ENCODE peak calls at places on chromosomes 12 and 14, in four cellular contexts. C is H9, D is IMR-90, B is H1. O is an unnamed sample.

GRCh38 chr12:79691299-79692248 is 810 bp upstream of the PAWR start:
- DNase-seq in C (no peak), D (peak), B (no peak), O (peak)

GRCh38 chr14:53652068-53652467 is 304.6 kb downstream of the BMP4 start:
- DNase-seq in C (no peak), D (no peak), B (no peak), O (no peak)

GRCh38 chr12:121626853-121627623 is 708 bp downstream of the ORAI1 start:
- DNase-seq in C (peak), B (peak), D (peak), O (peak)

GRCh38 chr14:35229495-35230089 is 62.6 kb upstream of the PSMA6 start:
- DNase-seq in C (no peak), D (no peak), B (no peak), O (peak)

GRCh38 chr12:62933220-62933870 is 1.6 kb downstream of the PPM1H start:
- DNase-seq in C (peak), B (no peak), D (no peak), O (peak)

GRCh38 chr14:28297559-28297958 is 469.0 kb upstream of the FOXG1 start:
- DNase-seq in C (no peak), B (no peak), D (no peak), O (no peak)

GRCh38 chr14:29271669-29272068 is 505.1 kb downstream of the FOXG1 start:
- DNase-seq in B (no peak), C (no peak), D (peak), O (no peak)

GRCh38 chr14:91396959-91397815 is 20.4 kb downstream of the CCDC88C start:
- DNase-seq in C (peak), D (no peak), B (no peak), O (no peak)

GRCh38 chr12:78891646-78892353 is 27.2 kb downstream of the SYT1 start:
- DNase-seq in C (no peak), D (no peak), B (no peak), O (no peak)

GRCh38 chr12:107079172-107080011 is 14.0 kb downstream of the CRY1 start:
- DNase-seq in D (peak), C (no peak), B (no peak), O (peak)

GRCh38 chr14:65926935-65927700 is 514.6 kb downstream of the FUT8 start:
- DNase-seq in D (no peak), B (no peak), C (no peak), O (peak)

GRCh38 chr14:81224222-81224621 is 3.5 kb upstream of the GTF2A1 start:
- DNase-seq in C (no peak), D (no peak), B (no peak), O (no peak)

GRCh38 chr12:132161046-132161781 is 17.0 kb downstream of the NOC4L start:
- DNase-seq in B (no peak), D (peak), C (no peak), O (peak)

GRCh38 chr12:77685112-77685511 is 145.6 kb upstream of the NAV3 start:
- DNase-seq in D (peak), C (peak), B (no peak), O (peak)

GRCh38 chr12:89015419-89015818 is 336.9 kb downstream of the DUSP6 start:
- DNase-seq in D (no peak), C (no peak), B (no peak), O (no peak)

GRCh38 chr12:94874086-94874985 is 129.2 kb downstream of the NDUFA12 start:
- DNase-seq in D (no peak), B (no peak), C (no peak), O (no peak)

GRCh38 chr12:22738945-22739344 is 114.0 kb downstream of the ETNK1 start:
- DNase-seq in C (no peak), B (no peak), D (no peak), O (no peak)

GRCh38 chr12:92593734-92594402 is 108.9 kb upstream of the PLEKHG7 start:
- DNase-seq in B (no peak), D (peak), C (no peak), O (peak)

GRCh38 chr14:57918791-57919190 is 52.9 kb upstream of the SLC35F4 start:
- DNase-seq in B (no peak), C (no peak), D (no peak), O (no peak)

GRCh38 chr12:102959391-102959790 is 1.9 kb downstream of the ASCL1 start:
- DNase-seq in D (no peak), C (no peak), B (no peak), O (no peak)

GRCh38 chr14:68638056-68638816 is 154.6 kb downstream of the ZFP36L1 start:
- DNase-seq in D (peak), B (no peak), C (peak), O (no peak)

GRCh38 chr12:4579305-4580097 is 17.5 kb downstream of the DYRK4 start:
- DNase-seq in C (no peak), D (peak), B (no peak), O (peak)

GRCh38 chr14:66600416-66600815 is 92.5 kb downstream of the GPHN start:
- DNase-seq in C (no peak), B (no peak), D (peak), O (no peak)

GRCh38 chr14:69263364-69263763 is 3.4 kb downstream of the GALNT16 start:
- DNase-seq in B (no peak), C (no peak), D (peak), O (no peak)

GRCh38 chr14:26194816-26195215 is 403.0 kb downstream of the NOVA1 start:
- DNase-seq in C (no peak), D (no peak), B (no peak), O (no peak)

GRCh38 chr12:14554281-14555008 is 13.2 kb downstream of the PLBD1 start:
- DNase-seq in B (no peak), C (no peak), D (no peak), O (peak)

GRCh38 chr14:101925152-101925551 is 39.2 kb upstream of the DYNC1H1 start:
- DNase-seq in C (no peak), B (no peak), D (no peak), O (no peak)

GRCh38 chr14:90454041-90455000 is 57.5 kb downstream of the CALM1 start:
- DNase-seq in C (peak), B (peak), D (peak), O (peak)

GRCh38 chr14:94889520-94890312 is 119.8 kb upstream of the GSC start:
- DNase-seq in D (no peak), B (no peak), C (no peak), O (no peak)

GRCh38 chr12:58416211-58416610 is 474.8 kb downstream of the ATP23 start:
- DNase-seq in C (no peak), D (peak), B (no peak), O (no peak)

GRCh38 chr14:75456069-75457023 is 28.5 kb downstream of the JDP2 start:
- DNase-seq in D (no peak), C (no peak), B (no peak), O (no peak)

GRCh38 chr14:75452900-75453816 is 25.3 kb downstream of the JDP2 start:
- DNase-seq in D (peak), B (peak), C (peak), O (peak)

GRCh38 chr14:75452324-75452723 is 24.5 kb downstream of the JDP2 start:
- DNase-seq in D (no peak), B (no peak), C (no peak), O (peak)

GRCh38 chr14:75454963-75455546 is 27.2 kb downstream of the JDP2 start:
- DNase-seq in B (no peak), C (no peak), D (peak), O (peak)

GRCh38 chr14:75453817-75454434 is 26.1 kb downstream of the JDP2 start:
- DNase-seq in D (no peak), B (no peak), C (no peak), O (peak)
- H4K5ac ChIP-seq in D (peak), B (peak), C (no peak), O (no peak)

GRCh38 chr12:124359671-124360581 is 65.0 kb downstream of the RFLNA start:
- DNase-seq in D (no peak), C (no peak), B (no peak), O (no peak)

GRCh38 chr12:124356221-124356620 is 61.3 kb downstream of the RFLNA start:
- DNase-seq in D (no peak), C (no peak), B (no peak), O (no peak)

GRCh38 chr12:124354400-124354799 is 59.5 kb downstream of the RFLNA start:
- DNase-seq in D (no peak), C (no peak), B (no peak), O (no peak)

GRCh38 chr12:124358572-124358971 is 63.7 kb downstream of the RFLNA start:
- DNase-seq in C (no peak), D (no peak), B (no peak), O (no peak)

DNA sequence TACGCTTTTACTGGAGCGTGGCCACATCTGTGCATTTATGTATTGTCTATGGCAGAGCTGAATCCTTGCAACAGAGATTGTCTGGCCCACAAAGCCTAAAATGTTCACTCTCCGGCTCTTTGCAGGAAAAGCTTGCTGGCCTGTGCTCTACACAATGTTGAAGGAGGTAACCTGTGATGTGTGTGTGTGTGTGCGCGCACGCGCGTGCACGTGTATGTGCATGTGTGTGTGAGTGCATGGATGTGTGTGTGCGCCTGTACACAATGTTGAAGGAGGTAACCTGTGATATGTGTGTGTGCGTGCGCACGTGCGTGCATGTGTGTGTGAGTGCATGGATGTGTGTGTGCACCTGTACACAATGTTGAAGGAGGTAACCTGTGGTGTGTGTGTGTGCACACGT is 62.7 kb downstream of the RFLNA start:
- DNase-seq in B (no peak), C (no peak), D (no peak), O (no peak)
- H4K5ac ChIP-seq in B (no peak), C (no peak), D (no peak), O (no peak)

GRCh38 chr14:62409185-62409584 is 636.1 kb downstream of the KCNH5 start:
- DNase-seq in B (no peak), D (no peak), C (no peak), O (no peak)
- H4K5ac ChIP-seq in B (no peak), D (no peak), C (no peak), O (no peak)

DNA sequence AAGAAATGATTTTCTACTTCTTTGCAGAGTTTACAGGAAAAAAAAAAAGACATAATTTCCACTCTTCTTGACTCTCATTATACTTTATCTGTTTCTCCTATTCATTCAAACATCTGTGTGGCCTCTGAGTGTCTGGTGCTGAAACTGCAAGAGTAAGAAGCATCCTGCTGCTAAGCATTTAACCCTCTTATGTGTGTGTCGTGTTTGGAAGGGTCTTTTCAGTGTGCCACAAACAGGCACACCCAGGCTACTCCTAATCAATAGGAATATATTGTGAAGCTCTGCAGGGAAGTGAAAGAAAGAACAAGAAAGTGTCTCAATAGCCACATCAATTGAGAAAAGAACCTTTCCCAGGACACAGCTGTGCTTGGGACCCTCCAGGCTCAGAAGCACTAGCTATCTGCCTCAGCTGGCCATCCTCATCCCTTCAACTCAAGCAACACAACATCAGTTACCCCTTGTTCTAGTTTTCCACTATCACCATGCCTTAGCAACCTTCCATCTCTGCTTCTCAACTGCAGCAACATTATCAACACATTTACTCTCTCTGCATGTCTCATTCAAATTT is 13.4 kb upstream of the KRAS start:
- DNase-seq in B (no peak), D (no peak), C (no peak), O (no peak)
- H4K5ac ChIP-seq in B (no peak), D (no peak), C (no peak), O (no peak)

GRCh38 chr12:56776654-56777053 is 13.5 kb downstream of the HSD17B6 start:
- DNase-seq in B (no peak), C (no peak), D (no peak), O (no peak)
- H4K5ac ChIP-seq in B (no peak), C (no peak), D (no peak), O (no peak)

DNA sequence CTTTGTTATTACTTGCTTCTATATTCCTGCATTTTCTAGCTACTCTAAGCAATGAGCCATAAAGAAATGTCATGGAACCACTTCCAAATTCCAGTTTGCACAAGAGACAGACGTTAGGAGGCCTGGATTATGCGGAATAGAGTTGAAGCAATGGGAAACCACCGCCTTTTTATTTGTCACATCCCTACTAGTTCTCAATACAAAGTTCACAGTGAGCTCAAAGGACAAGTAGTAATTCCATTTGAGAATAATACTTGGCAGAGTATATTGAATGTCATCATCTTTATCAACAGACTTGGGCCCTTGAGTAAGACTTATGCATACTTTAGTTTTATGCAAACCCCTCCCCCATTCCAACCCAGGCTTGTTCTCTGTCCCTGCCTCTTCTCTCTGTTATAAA is 3.7 kb upstream of the SLC15A5 start:
- DNase-seq in D (no peak), C (no peak), B (no peak), O (no peak)
- H4K5ac ChIP-seq in D (no peak), C (no peak), B (no peak), O (no peak)

GRCh38 chr14:63413009-63413408 is 94.3 kb upstream of the GPHB5 start:
- DNase-seq in B (no peak), C (no peak), D (peak), O (no peak)
- H4K5ac ChIP-seq in B (no peak), C (no peak), D (no peak), O (no peak)

O was measured in mesendoderm.